ENCODE peak calls at places on chromosome 10, in five cellular contexts. H is neuronal stem cell, T is mesendoderm, B is IMR-90, S is H1. A is an unnamed sample.

GRCh38 chr10:131617113-131617877 is 283.5 kb upstream of the PPP2R2D start:
- DNase-seq in B (no peak), T (no peak), H (no peak), S (peak), A (no peak)

GRCh38 chr10:63409465-63410027 is 56.2 kb downstream of the JMJD1C start:
- DNase-seq in T (peak), S (no peak), H (no peak), B (peak), A (peak)

GRCh38 chr10:121999301-121999700 is 10.3 kb downstream of the TACC2 start:
- DNase-seq in B (no peak), T (no peak), S (no peak), H (no peak), A (no peak)

GRCh38 chr10:31143331-31143935 is 111.8 kb upstream of the ZNF438 start:
- DNase-seq in B (no peak), H (no peak), S (no peak), T (no peak), A (no peak)

GRCh38 chr10:115355162-115355760 is 262.1 kb downstream of the ATRNL1 start:
- DNase-seq in H (peak), B (peak), T (peak), S (peak), A (peak)

GRCh38 chr10:110706690-110707098 is 62.6 kb downstream of the RBM20 start:
- DNase-seq in B (peak), H (no peak), S (peak), T (peak), A (peak)

GRCh38 chr10:47344996-47345870 is 2.9 kb upstream of the RBP3 start:
- DNase-seq in S (no peak), T (no peak), B (no peak), H (no peak), A (no peak)

GRCh38 chr10:64134676-64135075 is 613.5 kb downstream of the REEP3 start:
- DNase-seq in B (no peak), H (no peak), S (no peak), T (no peak), A (no peak)

GRCh38 chr10:112792487-112793196 is 157.4 kb upstream of the TCF7L2 start:
- DNase-seq in B (peak), H (no peak), T (peak), S (peak), A (peak)

GRCh38 chr10:97683556-97684357 is 3.3 kb downstream of the AVPI1 start:
- DNase-seq in H (no peak), T (peak), S (no peak), B (peak), A (peak)

GRCh38 chr10:115830260-115830970 is 442.6 kb downstream of the GFRA1 start:
- DNase-seq in T (no peak), B (peak), S (no peak), H (no peak), A (peak)

GRCh38 chr10:12960431-12960898 is 41.0 kb downstream of the CCDC3 start:
- DNase-seq in B (peak), T (no peak), H (no peak), S (no peak), A (peak)

GRCh38 chr10:42827201-42827600 is 44.6 kb downstream of the BMS1 start:
- DNase-seq in H (peak), T (peak), S (peak), B (no peak), A (no peak)

GRCh38 chr10:103493911-103494877 is 689 bp downstream of the NEURL1 start:
- DNase-seq in B (no peak), S (peak), T (no peak), H (no peak), A (no peak)

GRCh38 chr10:98045785-98046389 is 15.5 kb upstream of the CRTAC1 start:
- DNase-seq in B (peak), S (peak), T (peak), H (peak), A (peak)

GRCh38 chr10:60731134-60731883 is 47.0 kb upstream of the CDK1 start:
- DNase-seq in T (no peak), H (no peak), B (no peak), S (no peak), A (peak)
- H3K4me3 ChIP-seq in T (no peak), H (no peak), B (no peak), S (peak), A (no peak)

GRCh38 chr10:75404335-75405200 is 3.0 kb upstream of the ZNF503 start:
- DNase-seq in S (peak), T (peak), B (no peak), H (peak), A (no peak)
- H4K8ac ChIP-seq in S (peak), T (no peak), B (peak), H (no peak), A (peak)

DNA sequence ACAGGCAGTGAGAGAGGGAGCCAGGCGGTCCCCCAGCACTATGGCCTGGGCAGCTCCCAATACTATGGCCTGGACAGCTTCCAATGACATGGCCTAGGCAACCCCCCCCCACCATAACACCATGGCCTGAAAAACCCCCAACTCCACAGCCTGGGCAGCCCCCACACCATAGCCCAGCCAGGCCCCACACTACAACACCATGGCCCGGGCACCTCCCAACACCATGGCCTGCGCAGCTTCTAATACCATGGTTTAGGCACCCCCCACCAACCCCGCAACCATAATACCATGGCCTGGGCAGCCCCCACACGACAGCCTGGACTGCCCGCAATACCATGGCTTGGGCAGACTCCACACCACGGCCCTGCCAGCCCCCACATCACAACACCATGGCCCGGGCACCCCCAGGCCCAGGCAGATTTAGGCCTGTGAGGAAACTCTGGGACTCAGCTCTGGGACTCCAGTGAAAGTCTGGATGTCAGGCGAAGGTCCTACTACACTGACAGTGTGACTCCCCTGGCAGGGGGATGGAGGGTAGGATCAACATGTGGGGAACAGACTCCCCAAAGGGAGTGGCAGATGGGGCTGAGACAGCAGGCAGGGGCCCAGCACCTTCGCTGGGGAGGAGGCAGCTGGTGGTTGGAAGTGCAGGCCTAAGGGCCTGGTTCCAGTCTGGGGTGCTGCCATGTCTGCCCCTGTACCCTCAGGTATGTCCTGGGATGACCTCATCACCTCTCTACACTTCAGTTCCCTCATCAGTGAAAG is 8.7 kb downstream of the CPXM2 start:
- DNase-seq in B (no peak), T (no peak), H (no peak), S (no peak), A (no peak)
- H2AK5ac ChIP-seq in B (no peak), T (no peak), H (peak), S (no peak), A (no peak)

DNA sequence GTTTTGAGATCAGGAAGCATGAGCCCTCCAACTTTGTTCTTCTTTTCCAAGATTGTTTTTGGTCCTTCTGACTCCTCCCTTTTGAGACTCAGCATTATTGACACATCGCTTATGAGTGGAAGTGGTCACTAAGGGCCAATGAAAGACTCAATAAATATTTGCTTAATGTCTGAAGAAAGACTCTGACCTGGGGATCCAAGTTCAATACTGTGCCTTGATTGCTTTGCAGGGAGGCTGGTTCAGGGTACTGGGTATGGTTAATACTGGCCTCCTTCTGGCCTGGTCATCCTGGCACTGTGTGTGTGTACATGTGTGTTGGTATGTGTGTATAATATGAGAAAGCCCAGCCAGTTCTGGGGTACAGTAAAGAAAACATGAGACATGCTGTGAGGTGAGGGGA is 7.6 kb upstream of the PDZD8 start:
- DNase-seq in B (no peak), T (no peak), S (no peak), H (no peak), A (no peak)
- H3K4me3 ChIP-seq in B (no peak), T (no peak), S (no peak), H (no peak), A (no peak)

DNA sequence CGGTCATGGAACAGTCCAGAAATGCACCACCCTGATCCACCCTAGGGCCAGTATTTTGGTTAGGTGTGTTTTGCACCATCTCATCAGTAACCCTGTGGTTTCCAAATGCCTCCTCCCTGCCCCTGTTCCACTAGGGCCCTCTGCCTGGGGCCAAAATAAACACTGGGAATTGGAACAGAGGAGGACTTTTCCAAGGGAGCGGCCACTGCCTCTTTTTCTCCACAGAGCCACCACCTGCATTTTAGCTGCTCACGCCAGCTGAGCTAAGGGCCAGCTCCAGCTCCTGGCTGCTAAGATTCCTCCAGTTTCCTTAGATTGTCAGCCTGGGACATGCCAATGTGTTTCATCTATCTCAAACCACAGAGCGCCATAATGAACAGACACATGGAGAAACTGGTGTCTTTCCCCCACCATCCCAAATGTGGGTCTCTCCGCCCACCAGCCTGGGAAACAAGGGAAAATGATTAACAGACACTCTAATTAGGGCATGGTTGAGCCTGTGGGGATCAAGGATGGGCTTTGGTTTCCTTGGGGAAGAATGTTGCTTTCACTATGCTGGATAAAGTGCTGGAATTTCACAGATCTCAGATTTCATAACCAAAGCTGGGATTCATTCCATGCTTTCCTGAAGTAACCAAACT is 52.2 kb downstream of the ASB13 start:
- DNase-seq in T (peak), H (no peak), B (peak), S (no peak), A (peak)
- H4K8ac ChIP-seq in T (no peak), H (no peak), B (no peak), S (no peak), A (no peak)

GRCh38 chr10:3990307-3990706 is 205.3 kb upstream of the KLF6 start:
- DNase-seq in T (no peak), H (no peak), B (no peak), S (no peak), A (no peak)

GRCh38 chr10:3992374-3993178 is 207.6 kb upstream of the KLF6 start:
- DNase-seq in B (no peak), S (no peak), H (peak), T (no peak), A (no peak)

GRCh38 chr10:3986407-3987141 is 201.6 kb upstream of the KLF6 start:
- DNase-seq in H (no peak), S (no peak), T (no peak), B (no peak), A (no peak)

GRCh38 chr10:3982746-3983442 is 197.9 kb upstream of the KLF6 start:
- DNase-seq in H (no peak), S (no peak), B (no peak), T (no peak), A (no peak)

DNA sequence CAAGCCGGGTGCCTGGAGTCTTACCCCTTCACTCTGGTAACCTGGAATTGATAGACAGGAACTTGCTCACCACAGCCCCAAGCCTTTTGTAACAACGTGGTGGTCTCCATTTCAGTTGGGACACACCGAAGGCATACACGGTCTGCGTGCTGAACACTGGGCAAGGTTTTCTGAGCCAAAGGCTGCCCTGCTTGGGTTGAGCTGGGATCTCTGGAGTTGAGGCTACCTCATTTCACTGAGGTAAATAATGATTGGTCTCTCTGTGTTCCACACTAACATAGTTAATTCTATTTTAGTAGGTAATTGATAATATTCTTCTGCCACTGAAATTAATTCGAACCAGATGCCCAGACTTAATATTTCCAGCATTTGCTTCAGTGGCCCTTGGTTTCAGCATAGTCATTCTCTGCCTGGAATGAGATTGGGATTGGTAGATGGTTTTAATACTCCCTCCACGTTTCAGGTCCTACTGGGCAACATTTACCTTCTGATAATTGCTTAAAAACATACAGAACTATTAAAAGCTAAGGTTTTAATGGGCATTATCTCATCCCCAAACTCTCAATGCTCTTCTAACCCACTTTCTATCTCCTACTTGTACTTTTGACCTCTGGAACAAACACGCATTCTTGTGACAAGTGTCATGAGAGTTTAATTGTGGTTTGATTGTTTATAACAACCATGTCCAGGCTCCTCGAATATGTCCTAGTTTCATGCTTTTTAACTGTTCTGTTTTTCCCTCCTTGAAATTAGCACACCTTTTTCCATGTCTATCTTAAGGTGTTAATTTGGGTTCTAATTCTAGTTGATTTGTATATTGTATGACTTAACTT is 202.3 kb upstream of the KLF6 start:
- DNase-seq in S (no peak), B (peak), H (no peak), T (no peak), A (peak)
- H2AK5ac ChIP-seq in S (no peak), B (peak), H (no peak), T (no peak), A (no peak)